ENCODE peak calls at places on chromosome 15, in eight cellular contexts. One of them, this sample, is unnamed. For H3K27me3, the result is how much of the 10 kb centered on the place peaks cover.

GRCh38 chr15:93067649-93068085 is 21.3 kb downstream of the RGMA start:
- DNase-seq in adrenal gland: no peak
- DNase-seq in CD8-positive, alpha-beta memory T cell: no peak
- DNase-seq in transverse colon: no peak
- DNase-seq in HepG2: no peak
- DNase-seq in breast epithelium: no peak
- DNase-seq in mammary epithelial cell: no peak
- DNase-seq in pancreas: no peak
- DNase-seq in this sample: no peak

GRCh38 chr15:84795186-84795585 is 22.0 kb upstream of the ALPK3 start:
- DNase-seq in adrenal gland: no peak
- DNase-seq in CD8-positive, alpha-beta memory T cell: no peak
- DNase-seq in transverse colon: no peak
- DNase-seq in HepG2: no peak
- DNase-seq in breast epithelium: no peak
- DNase-seq in mammary epithelial cell: no peak
- DNase-seq in pancreas: no peak
- DNase-seq in this sample: no peak

GRCh38 chr15:52678036-52678467 is 1.1 kb downstream of the ATOSA start:
- DNase-seq in adrenal gland: peak
- DNase-seq in CD8-positive, alpha-beta memory T cell: peak
- DNase-seq in transverse colon: peak
- DNase-seq in HepG2: peak
- DNase-seq in breast epithelium: peak
- DNase-seq in mammary epithelial cell: peak
- DNase-seq in pancreas: peak
- DNase-seq in this sample: peak

GRCh38 chr15:92878593-92879053 is 21.5 kb upstream of the CHD2 start:
- DNase-seq in adrenal gland: no peak
- DNase-seq in CD8-positive, alpha-beta memory T cell: no peak
- DNase-seq in transverse colon: no peak
- DNase-seq in HepG2: no peak
- DNase-seq in breast epithelium: no peak
- DNase-seq in mammary epithelial cell: no peak
- DNase-seq in pancreas: no peak
- DNase-seq in this sample: no peak

GRCh38 chr15:62219799-62220198 is 54.7 kb upstream of the C2CD4B start:
- DNase-seq in adrenal gland: no peak
- DNase-seq in CD8-positive, alpha-beta memory T cell: no peak
- DNase-seq in transverse colon: no peak
- DNase-seq in HepG2: no peak
- DNase-seq in breast epithelium: no peak
- DNase-seq in mammary epithelial cell: no peak
- DNase-seq in pancreas: no peak
- DNase-seq in this sample: no peak

GRCh38 chr15:88918738-88919137 is 5.6 kb upstream of the MFGE8 start:
- DNase-seq in adrenal gland: peak
- DNase-seq in CD8-positive, alpha-beta memory T cell: no peak
- DNase-seq in transverse colon: peak
- DNase-seq in HepG2: no peak
- DNase-seq in breast epithelium: no peak
- DNase-seq in mammary epithelial cell: peak
- DNase-seq in pancreas: peak
- DNase-seq in this sample: no peak

GRCh38 chr15:26029146-26029545 is 166.0 kb upstream of the ATP10A start:
- DNase-seq in adrenal gland: no peak
- DNase-seq in CD8-positive, alpha-beta memory T cell: no peak
- DNase-seq in transverse colon: no peak
- DNase-seq in HepG2: no peak
- DNase-seq in breast epithelium: no peak
- DNase-seq in mammary epithelial cell: no peak
- DNase-seq in pancreas: no peak
- DNase-seq in this sample: no peak

GRCh38 chr15:31338879-31339557 is 12.4 kb downstream of the KLF13 start:
- DNase-seq in adrenal gland: peak
- DNase-seq in CD8-positive, alpha-beta memory T cell: peak
- DNase-seq in transverse colon: no peak
- DNase-seq in HepG2: peak
- DNase-seq in breast epithelium: no peak
- DNase-seq in mammary epithelial cell: peak
- DNase-seq in pancreas: peak
- DNase-seq in this sample: peak

GRCh38 chr15:88231909-88232308 is 24.6 kb downstream of the NTRK3 start:
- DNase-seq in adrenal gland: no peak
- DNase-seq in CD8-positive, alpha-beta memory T cell: no peak
- DNase-seq in transverse colon: no peak
- DNase-seq in HepG2: no peak
- DNase-seq in breast epithelium: no peak
- DNase-seq in mammary epithelial cell: no peak
- DNase-seq in pancreas: no peak
- DNase-seq in this sample: no peak

GRCh38 chr15:76163429-76164020 is 103.7 kb downstream of the TMEM266 start:
- DNase-seq in adrenal gland: peak
- DNase-seq in CD8-positive, alpha-beta memory T cell: no peak
- DNase-seq in transverse colon: peak
- DNase-seq in HepG2: peak
- DNase-seq in breast epithelium: no peak
- DNase-seq in mammary epithelial cell: no peak
- DNase-seq in pancreas: peak
- DNase-seq in this sample: no peak

GRCh38 chr15:69045810-69046209 is 31.3 kb downstream of the NOX5 start:
- DNase-seq in adrenal gland: no peak
- DNase-seq in CD8-positive, alpha-beta memory T cell: no peak
- DNase-seq in transverse colon: no peak
- DNase-seq in HepG2: peak
- DNase-seq in breast epithelium: no peak
- DNase-seq in mammary epithelial cell: peak
- DNase-seq in pancreas: no peak
- DNase-seq in this sample: no peak

GRCh38 chr15:25783607-25784131 is 79.5 kb downstream of the ATP10A start:
- DNase-seq in adrenal gland: no peak
- DNase-seq in CD8-positive, alpha-beta memory T cell: peak
- DNase-seq in transverse colon: no peak
- DNase-seq in HepG2: no peak
- DNase-seq in breast epithelium: no peak
- DNase-seq in mammary epithelial cell: no peak
- DNase-seq in pancreas: no peak
- DNase-seq in this sample: no peak

GRCh38 chr15:77775851-77776250 is 143.1 kb upstream of the LINGO1 start:
- DNase-seq in adrenal gland: no peak
- DNase-seq in CD8-positive, alpha-beta memory T cell: no peak
- DNase-seq in transverse colon: no peak
- DNase-seq in HepG2: no peak
- DNase-seq in breast epithelium: no peak
- DNase-seq in mammary epithelial cell: no peak
- DNase-seq in pancreas: no peak
- DNase-seq in this sample: no peak

DNA sequence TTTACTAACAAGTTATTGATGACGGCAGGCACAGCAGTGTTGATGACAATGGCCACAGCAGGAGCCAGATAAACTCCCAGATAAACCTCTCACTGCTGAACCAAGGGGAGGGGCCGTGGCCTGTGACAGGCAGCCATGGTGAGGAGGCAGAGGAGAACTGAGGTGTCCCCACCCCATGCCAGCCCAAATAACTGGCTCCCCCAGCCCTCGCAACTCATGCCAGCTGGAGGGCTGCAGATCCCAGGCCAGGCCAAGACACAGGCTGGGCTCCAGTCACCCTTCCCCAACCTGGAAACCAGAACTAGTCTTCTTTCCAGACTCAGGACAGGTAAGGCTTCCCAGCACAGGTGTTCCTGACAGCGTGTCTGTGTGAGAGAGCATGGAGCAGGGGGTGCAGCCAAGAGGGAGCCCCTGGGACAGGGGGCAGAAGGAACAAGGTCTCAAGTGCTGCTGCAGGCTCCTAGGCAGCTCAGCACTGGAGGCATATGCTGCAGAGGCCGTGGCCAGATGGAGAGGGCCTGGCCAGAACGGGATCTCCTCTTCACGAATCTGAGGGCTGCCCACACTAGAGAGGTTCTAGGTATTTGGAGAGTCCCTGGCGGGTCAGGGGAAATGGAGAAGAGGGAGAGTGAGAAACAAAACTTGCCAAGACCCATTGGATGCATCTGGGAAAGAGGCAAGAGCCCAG is 15.9 kb downstream of the PLA2G4F start:
- DNase-seq in adrenal gland: no peak
- DNase-seq in CD8-positive, alpha-beta memory T cell: no peak
- DNase-seq in transverse colon: no peak
- DNase-seq in HepG2: no peak
- DNase-seq in breast epithelium: no peak
- DNase-seq in mammary epithelial cell: no peak
- DNase-seq in pancreas: no peak
- DNase-seq in this sample: no peak
- H3K27me3 ChIP-seq in adrenal gland: under half
- H3K27me3 ChIP-seq in CD8-positive, alpha-beta memory T cell: under half
- H3K27me3 ChIP-seq in transverse colon: under half
- H3K27me3 ChIP-seq in HepG2: under half
- H3K27me3 ChIP-seq in breast epithelium: under half
- H3K27me3 ChIP-seq in mammary epithelial cell: under half
- H3K27me3 ChIP-seq in pancreas: under half
- H3K27me3 ChIP-seq in this sample: under half

DNA sequence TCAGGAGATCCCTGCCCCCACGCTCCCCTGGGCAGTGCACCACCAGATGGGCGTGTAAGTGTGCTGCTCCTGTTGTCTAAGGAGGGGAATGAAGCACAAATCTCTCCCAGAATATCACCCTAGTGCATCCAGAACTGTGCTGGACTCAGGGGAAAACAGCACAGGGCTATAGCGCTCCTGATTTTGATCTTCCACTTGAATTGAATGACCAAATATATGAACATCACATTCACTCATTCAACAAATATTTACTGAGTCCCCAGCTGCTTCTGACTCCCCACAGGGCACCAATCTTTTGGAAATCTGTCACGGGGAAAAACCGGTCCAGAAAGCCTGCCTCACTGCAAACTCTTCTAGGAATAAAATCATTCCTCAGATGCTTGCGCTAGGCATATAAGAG is 2.4 kb downstream of the CPLX3 start:
- DNase-seq in adrenal gland: no peak
- DNase-seq in CD8-positive, alpha-beta memory T cell: no peak
- DNase-seq in transverse colon: no peak
- DNase-seq in HepG2: no peak
- DNase-seq in breast epithelium: no peak
- DNase-seq in mammary epithelial cell: no peak
- DNase-seq in pancreas: no peak
- DNase-seq in this sample: no peak
- H3K27me3 ChIP-seq in adrenal gland: under half
- H3K27me3 ChIP-seq in CD8-positive, alpha-beta memory T cell: under half
- H3K27me3 ChIP-seq in transverse colon: under half
- H3K27me3 ChIP-seq in HepG2: under half
- H3K27me3 ChIP-seq in breast epithelium: under half
- H3K27me3 ChIP-seq in mammary epithelial cell: under half
- H3K27me3 ChIP-seq in pancreas: under half
- H3K27me3 ChIP-seq in this sample: under half

GRCh38 chr15:36361351-36361870 is 218.0 kb upstream of the CDIN1 start:
- DNase-seq in adrenal gland: no peak
- DNase-seq in CD8-positive, alpha-beta memory T cell: no peak
- DNase-seq in transverse colon: no peak
- DNase-seq in HepG2: no peak
- DNase-seq in breast epithelium: no peak
- DNase-seq in mammary epithelial cell: no peak
- DNase-seq in pancreas: no peak
- DNase-seq in this sample: no peak

GRCh38 chr15:36362508-36362907 is 216.9 kb upstream of the CDIN1 start:
- DNase-seq in adrenal gland: no peak
- DNase-seq in CD8-positive, alpha-beta memory T cell: no peak
- DNase-seq in transverse colon: no peak
- DNase-seq in HepG2: no peak
- DNase-seq in breast epithelium: no peak
- DNase-seq in mammary epithelial cell: no peak
- DNase-seq in pancreas: no peak
- DNase-seq in this sample: no peak

GRCh38 chr15:36364377-36364776 is 215.0 kb upstream of the CDIN1 start:
- DNase-seq in adrenal gland: no peak
- DNase-seq in CD8-positive, alpha-beta memory T cell: no peak
- DNase-seq in transverse colon: no peak
- DNase-seq in HepG2: no peak
- DNase-seq in breast epithelium: no peak
- DNase-seq in mammary epithelial cell: no peak
- DNase-seq in pancreas: no peak
- DNase-seq in this sample: no peak

GRCh38 chr15:36365963-36366362 is 213.5 kb upstream of the CDIN1 start:
- DNase-seq in adrenal gland: no peak
- DNase-seq in CD8-positive, alpha-beta memory T cell: no peak
- DNase-seq in transverse colon: no peak
- DNase-seq in HepG2: no peak
- DNase-seq in breast epithelium: no peak
- DNase-seq in mammary epithelial cell: peak
- DNase-seq in pancreas: no peak
- DNase-seq in this sample: no peak

DNA sequence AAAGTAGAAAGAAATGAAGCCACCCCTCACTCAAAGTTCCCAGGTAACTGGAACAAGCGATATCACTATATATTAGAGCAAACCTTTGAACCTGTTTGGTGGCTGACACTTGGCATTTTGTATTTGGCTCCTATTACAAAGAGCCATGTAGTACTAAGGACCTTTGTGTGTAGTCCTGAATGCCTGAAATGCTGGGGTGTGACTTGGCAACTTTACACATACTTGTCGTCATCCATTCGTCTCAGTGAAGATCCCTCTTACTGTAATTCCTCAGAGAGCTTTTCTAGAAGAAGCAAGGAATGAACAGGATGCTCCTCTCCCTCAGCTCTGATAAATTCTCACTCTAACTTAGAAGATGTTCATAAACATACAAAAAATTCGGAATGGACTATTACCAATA is 216.1 kb upstream of the CDIN1 start:
- DNase-seq in adrenal gland: no peak
- DNase-seq in CD8-positive, alpha-beta memory T cell: no peak
- DNase-seq in transverse colon: no peak
- DNase-seq in HepG2: no peak
- DNase-seq in breast epithelium: no peak
- DNase-seq in mammary epithelial cell: peak
- DNase-seq in pancreas: no peak
- DNase-seq in this sample: no peak
- H3K27me3 ChIP-seq in adrenal gland: under half
- H3K27me3 ChIP-seq in CD8-positive, alpha-beta memory T cell: under half
- H3K27me3 ChIP-seq in transverse colon: under half
- H3K27me3 ChIP-seq in HepG2: under half
- H3K27me3 ChIP-seq in breast epithelium: under half
- H3K27me3 ChIP-seq in mammary epithelial cell: under half
- H3K27me3 ChIP-seq in pancreas: under half
- H3K27me3 ChIP-seq in this sample: under half

DNA sequence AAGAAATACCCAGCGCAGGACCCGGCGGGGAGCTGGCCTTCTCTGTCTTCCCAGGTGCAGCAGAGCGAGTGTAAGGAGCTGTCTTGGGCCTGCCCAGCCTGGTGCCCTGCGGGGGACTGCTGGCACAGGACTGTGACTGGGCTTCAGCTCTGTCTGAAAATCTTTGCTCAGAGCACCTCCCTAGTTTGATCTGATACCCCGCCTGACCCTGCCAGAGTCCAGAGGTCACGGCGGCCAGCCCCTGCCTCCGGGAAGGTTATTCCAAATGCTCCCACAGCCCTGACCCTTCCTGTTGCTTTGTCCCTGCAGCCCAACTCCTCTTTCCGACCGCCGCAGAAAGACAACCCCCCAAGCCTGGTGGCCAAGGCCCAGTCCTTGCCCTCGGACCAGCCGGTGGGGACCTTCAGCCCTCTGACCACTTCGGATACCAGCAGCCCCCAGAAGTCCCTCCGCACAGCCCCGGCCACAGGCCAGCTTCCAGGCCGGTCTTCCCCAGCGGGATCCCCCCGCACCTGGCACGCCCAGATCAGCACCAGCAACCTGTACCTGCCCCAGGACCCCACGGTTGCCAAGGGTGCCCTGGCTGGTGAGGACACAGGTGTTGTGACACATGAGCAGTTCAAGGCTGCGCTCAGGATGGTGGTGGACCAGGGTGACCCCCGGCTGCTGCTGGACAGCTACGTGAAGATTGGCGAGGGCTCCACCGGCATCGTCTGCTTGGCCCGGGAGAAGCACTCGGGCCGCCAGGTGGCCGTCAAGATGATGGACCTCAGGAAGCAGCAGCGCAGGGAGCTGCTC is 10.8 kb downstream of the ANKRD63 start:
- DNase-seq in adrenal gland: no peak
- DNase-seq in CD8-positive, alpha-beta memory T cell: no peak
- DNase-seq in transverse colon: no peak
- DNase-seq in HepG2: no peak
- DNase-seq in breast epithelium: no peak
- DNase-seq in mammary epithelial cell: no peak
- DNase-seq in pancreas: no peak
- DNase-seq in this sample: no peak
- H3K27me3 ChIP-seq in adrenal gland: under half
- H3K27me3 ChIP-seq in CD8-positive, alpha-beta memory T cell: under half
- H3K27me3 ChIP-seq in transverse colon: under half
- H3K27me3 ChIP-seq in HepG2: under half
- H3K27me3 ChIP-seq in breast epithelium: under half
- H3K27me3 ChIP-seq in mammary epithelial cell: under half
- H3K27me3 ChIP-seq in pancreas: under half
- H3K27me3 ChIP-seq in this sample: under half